ENCODE peak calls at places on chromosomes 12 and 14, in eight cellular contexts. Q, G, S, C, W, P, N and K are unnamed samples. For H3K27me3, the result is how much of the 10 kb centered on the place peaks cover.

GRCh38 chr12:56878010-56878339 is 56.2 kb downstream of the SDR9C7 start:
- DNase-seq in Q (no peak), G (no peak), S (peak), C (no peak), W (no peak), P (no peak), N (peak), K (no peak)

GRCh38 chr14:90616881-90617280 is 199.3 kb downstream of the TTC7B start:
- DNase-seq in Q (no peak), G (no peak), S (no peak), C (no peak), W (no peak), P (no peak), N (no peak), K (no peak)

GRCh38 chr12:13670249-13670648 is 311.2 kb downstream of the GRIN2B start:
- DNase-seq in Q (no peak), G (no peak), S (no peak), C (no peak), W (no peak), P (no peak), N (no peak), K (no peak)

GRCh38 chr12:27261866-27262265 is 17.8 kb downstream of the STK38L start:
- DNase-seq in Q (no peak), G (no peak), S (no peak), C (no peak), W (no peak), P (no peak), N (no peak), K (no peak)

GRCh38 chr12:94282675-94283074 is 134.3 kb downstream of the PLXNC1 start:
- DNase-seq in Q (no peak), G (no peak), S (peak), C (no peak), W (no peak), P (peak), N (no peak), K (no peak)

GRCh38 chr14:29111554-29111953 is 345.0 kb downstream of the FOXG1 start:
- DNase-seq in Q (no peak), G (no peak), S (no peak), C (no peak), W (no peak), P (no peak), N (no peak), K (no peak)

GRCh38 chr14:89214221-89214965 is 202.6 kb downstream of the FOXN3 start:
- DNase-seq in Q (no peak), G (peak), S (no peak), C (no peak), W (peak), P (peak), N (peak), K (peak)

GRCh38 chr14:105931808-105932483 is 405.6 kb downstream of the TMEM121 start:
- DNase-seq in Q (no peak), G (no peak), S (no peak), C (no peak), W (peak), P (peak), N (no peak), K (no peak)

GRCh38 chr12:127143020-127143419 is 1124.0 kb upstream of the TMEM132C start:
- DNase-seq in Q (no peak), G (no peak), S (no peak), C (no peak), W (no peak), P (no peak), N (no peak), K (no peak)

GRCh38 chr12:13981296-13981962 is at the start of gene GRIN2B:
- DNase-seq in Q (peak), G (no peak), S (no peak), C (no peak), W (no peak), P (no peak), N (no peak), K (no peak)

GRCh38 chr14:53109028-53109687 is 44.0 kb downstream of the DDHD1 start:
- DNase-seq in Q (no peak), G (no peak), S (peak), C (no peak), W (no peak), P (no peak), N (no peak), K (no peak)

GRCh38 chr14:34628681-34629135 is 1.2 kb downstream of the SNX6 start:
- DNase-seq in Q (no peak), G (peak), S (peak), C (no peak), W (no peak), P (peak), N (peak), K (no peak)

GRCh38 chr12:31807773-31808097 is 78.9 kb upstream of the AMN1 start:
- DNase-seq in Q (no peak), G (no peak), S (no peak), C (no peak), W (no peak), P (no peak), N (no peak), K (no peak)

DNA sequence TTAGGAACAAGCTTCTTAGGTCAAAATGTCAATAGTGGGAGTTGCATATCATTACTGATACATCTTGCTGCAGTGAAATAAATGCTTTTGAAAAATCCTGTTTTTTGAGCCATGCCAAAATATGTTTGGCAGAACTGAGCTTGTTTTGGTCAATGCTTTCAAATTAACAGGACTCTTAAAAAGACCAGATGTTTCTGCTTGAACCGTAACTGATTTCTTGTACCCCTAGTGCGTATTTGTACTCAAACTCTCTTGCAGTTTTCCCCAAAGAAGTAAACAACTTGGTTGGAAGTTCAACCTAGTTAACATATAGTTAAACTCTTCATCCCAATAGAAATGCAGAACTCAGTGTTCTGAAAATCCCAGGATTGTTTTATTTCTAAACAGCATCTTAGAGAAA is 3.4 kb downstream of the TRHDE start:
- DNase-seq in Q (no peak), G (no peak), S (no peak), C (no peak), W (no peak), P (no peak), N (no peak), K (no peak)
- H3K27me3 ChIP-seq in Q (under half), G (half or more), S (under half), C (half or more), W (half or more), P (half or more), N (under half), K (under half)

GRCh38 chr14:70567791-70568190 is 32.7 kb downstream of the MED6 start:
- DNase-seq in Q (peak), G (no peak), S (no peak), C (no peak), W (no peak), P (no peak), N (peak), K (no peak)
- TF ChIP-seq CTCF in Q (peak), G (peak), S (no peak), C (peak), W (no peak), P (peak), N (peak), K (peak)

GRCh38 chr12:24487606-24488005 is 461.3 kb downstream of the BCAT1 start:
- DNase-seq in Q (no peak), G (no peak), S (no peak), C (no peak), W (no peak), P (no peak), N (no peak), K (no peak)
- TF ChIP-seq POLR2A in Q (no peak), G (no peak), S (no peak), C (no peak), W (no peak), P (no peak), N (no peak), K (no peak)

GRCh38 chr14:77825895-77826519 is 26.1 kb downstream of the ADCK1 start:
- DNase-seq in Q (no peak), G (peak), S (peak), C (no peak), W (no peak), P (peak), N (no peak), K (no peak)
- H3K27me3 ChIP-seq in Q (under half), G (under half), S (under half), C (under half), W (under half), P (under half), N (under half), K (under half)